ENCODE peak calls at places on chromosomes 2 and 18, in four cellular contexts. One of them, this sample, is unnamed. For H3K27me3, the result is how much of the 10 kb centered on the place peaks cover.

GRCh38 chr2:44560352-44560751 is 198.6 kb downstream of the CAMKMT start:
- DNase-seq in tibial artery: no peak
- DNase-seq in AG04450: no peak
- DNase-seq in colonic mucosa: peak
- DNase-seq in this sample: peak

GRCh38 chr2:241602720-241603119 is 34.2 kb downstream of the THAP4 start:
- DNase-seq in tibial artery: no peak
- DNase-seq in AG04450: no peak
- DNase-seq in colonic mucosa: no peak
- DNase-seq in this sample: no peak

GRCh38 chr18:2536493-2536892 is 34.8 kb downstream of the METTL4 start:
- DNase-seq in tibial artery: no peak
- DNase-seq in AG04450: no peak
- DNase-seq in colonic mucosa: no peak
- DNase-seq in this sample: no peak

GRCh38 chr2:85642725-85643124 is 25.3 kb downstream of the SFTPB start:
- DNase-seq in tibial artery: no peak
- DNase-seq in AG04450: no peak
- DNase-seq in colonic mucosa: no peak
- DNase-seq in this sample: no peak

GRCh38 chr18:44736664-44737063 is 56.0 kb downstream of the SETBP1 start:
- DNase-seq in tibial artery: no peak
- DNase-seq in AG04450: no peak
- DNase-seq in colonic mucosa: no peak
- DNase-seq in this sample: no peak

GRCh38 chr2:110146183-110146944 is 30.7 kb upstream of the MALL start:
- DNase-seq in tibial artery: no peak
- DNase-seq in AG04450: no peak
- DNase-seq in colonic mucosa: no peak
- DNase-seq in this sample: no peak

GRCh38 chr2:233428438-233428837 is 74.1 kb downstream of the DGKD start:
- DNase-seq in tibial artery: no peak
- DNase-seq in AG04450: no peak
- DNase-seq in colonic mucosa: no peak
- DNase-seq in this sample: no peak

GRCh38 chr2:201858781-201859180 is 52.4 kb downstream of the CDK15 start:
- DNase-seq in tibial artery: no peak
- DNase-seq in AG04450: no peak
- DNase-seq in colonic mucosa: peak
- DNase-seq in this sample: no peak

GRCh38 chr2:216890138-216890537 is 30.3 kb upstream of the TNP1 start:
- DNase-seq in tibial artery: no peak
- DNase-seq in AG04450: no peak
- DNase-seq in colonic mucosa: no peak
- DNase-seq in this sample: no peak

DNA sequence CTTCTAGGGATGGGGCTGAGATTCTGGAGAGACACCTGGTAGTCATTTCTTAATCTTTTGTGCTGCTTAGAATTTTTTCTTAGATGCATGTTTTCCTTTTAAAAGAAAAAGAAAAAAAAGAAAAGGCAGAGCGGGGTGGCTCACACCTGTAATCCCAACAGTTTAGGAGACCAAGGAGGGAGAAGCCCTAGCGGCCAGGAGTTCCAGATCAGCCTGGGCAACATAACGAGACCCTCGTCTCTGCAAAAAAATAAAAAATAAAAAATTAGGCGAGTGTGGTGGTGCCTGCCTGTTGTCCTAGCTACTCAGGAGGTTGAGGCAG is 46.0 kb upstream of the ATP6V1B1 start:
- DNase-seq in tibial artery: no peak
- DNase-seq in AG04450: no peak
- DNase-seq in colonic mucosa: no peak
- DNase-seq in this sample: no peak
- H3K27me3 ChIP-seq in tibial artery: half or more
- H3K27me3 ChIP-seq in AG04450: half or more
- H3K27me3 ChIP-seq in colonic mucosa: half or more
- H3K27me3 ChIP-seq in this sample: under half

DNA sequence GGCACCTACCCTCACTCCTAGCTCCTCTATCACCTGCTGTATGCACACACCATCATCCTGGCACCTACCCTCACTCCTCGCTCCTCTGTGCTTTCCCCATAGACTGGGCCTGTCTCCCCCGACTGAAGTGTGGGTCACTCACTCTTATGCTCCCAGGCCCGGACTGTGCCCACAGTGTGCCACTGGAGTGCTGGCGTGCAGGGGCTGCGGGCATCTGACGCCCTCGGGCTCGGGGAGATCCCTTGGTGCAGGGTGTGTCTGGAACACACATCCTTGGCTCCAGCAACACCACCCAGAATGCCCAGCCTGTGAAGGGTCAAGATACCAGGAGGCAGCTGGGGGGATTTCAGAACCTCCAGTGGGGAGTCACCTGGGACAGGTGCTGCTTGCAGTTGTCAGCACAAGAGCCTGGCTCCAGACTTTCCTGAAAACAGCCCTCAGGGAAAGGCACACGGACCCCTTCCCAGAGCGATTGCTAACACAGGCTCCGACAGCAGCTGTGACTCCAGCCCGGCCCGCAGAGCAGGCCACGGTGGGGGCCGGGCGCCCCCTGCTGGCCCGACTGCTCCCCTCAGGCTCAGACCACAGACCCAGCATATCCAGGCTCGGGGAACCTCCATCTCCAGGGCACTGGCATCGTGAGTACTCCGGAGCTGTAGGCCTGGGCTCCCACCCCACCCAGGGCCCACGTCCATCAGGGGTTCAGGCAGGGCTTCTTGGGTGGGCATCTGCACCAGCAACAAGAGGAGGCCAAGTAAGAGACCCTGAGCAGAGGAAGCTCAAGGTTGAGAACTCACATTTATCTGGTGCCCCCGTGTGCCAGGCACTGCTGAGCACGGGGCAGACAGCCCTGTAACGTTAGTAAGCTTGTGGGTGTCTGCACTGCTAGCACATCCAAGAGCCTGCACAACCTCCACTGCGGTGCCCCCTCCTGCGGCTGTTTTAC is 8.6 kb downstream of the HS1BP3 start:
- DNase-seq in tibial artery: peak
- DNase-seq in AG04450: no peak
- DNase-seq in colonic mucosa: peak
- DNase-seq in this sample: peak
- H3K4me3 ChIP-seq in tibial artery: no peak
- H3K4me3 ChIP-seq in AG04450: no peak
- H3K4me3 ChIP-seq in colonic mucosa: no peak
- H3K4me3 ChIP-seq in this sample: no peak

GRCh38 chr2:140808211-140808610 is 1322.6 kb downstream of the LRP1B start:
- DNase-seq in tibial artery: no peak
- DNase-seq in AG04450: no peak
- DNase-seq in colonic mucosa: no peak
- DNase-seq in this sample: no peak

GRCh38 chr2:140814141-140814540 is 1316.7 kb downstream of the LRP1B start:
- DNase-seq in tibial artery: no peak
- DNase-seq in AG04450: no peak
- DNase-seq in colonic mucosa: no peak
- DNase-seq in this sample: no peak

GRCh38 chr2:140804682-140805235 is 1326.1 kb downstream of the LRP1B start:
- DNase-seq in tibial artery: no peak
- DNase-seq in AG04450: no peak
- DNase-seq in colonic mucosa: no peak
- DNase-seq in this sample: no peak

GRCh38 chr2:140808816-140809215 is 1322.0 kb downstream of the LRP1B start:
- DNase-seq in tibial artery: no peak
- DNase-seq in AG04450: no peak
- DNase-seq in colonic mucosa: no peak
- DNase-seq in this sample: no peak
- TF ChIP-seq CTCF in tibial artery: no peak
- TF ChIP-seq CTCF in AG04450: peak
- TF ChIP-seq CTCF in colonic mucosa: no peak
- TF ChIP-seq CTCF in this sample: no peak

GRCh38 chr2:167294775-167295140 is 406.5 kb downstream of the XIRP2 start:
- DNase-seq in tibial artery: no peak
- DNase-seq in AG04450: no peak
- DNase-seq in colonic mucosa: no peak
- DNase-seq in this sample: no peak
- H3K27me3 ChIP-seq in tibial artery: under half
- H3K27me3 ChIP-seq in AG04450: under half
- H3K27me3 ChIP-seq in colonic mucosa: under half
- H3K27me3 ChIP-seq in this sample: under half

GRCh38 chr2:39225564-39225963 is 18.2 kb downstream of the CDKL4 start:
- DNase-seq in tibial artery: no peak
- DNase-seq in AG04450: no peak
- DNase-seq in colonic mucosa: no peak
- DNase-seq in this sample: no peak

GRCh38 chr2:39223909-39224308 is 19.9 kb downstream of the CDKL4 start:
- DNase-seq in tibial artery: no peak
- DNase-seq in AG04450: no peak
- DNase-seq in colonic mucosa: no peak
- DNase-seq in this sample: no peak

GRCh38 chr2:39232141-39232540 is 11.6 kb downstream of the CDKL4 start:
- DNase-seq in tibial artery: no peak
- DNase-seq in AG04450: no peak
- DNase-seq in colonic mucosa: no peak
- DNase-seq in this sample: no peak

GRCh38 chr2:39227628-39228412 is 15.9 kb downstream of the CDKL4 start:
- DNase-seq in tibial artery: peak
- DNase-seq in AG04450: peak
- DNase-seq in colonic mucosa: peak
- DNase-seq in this sample: peak

DNA sequence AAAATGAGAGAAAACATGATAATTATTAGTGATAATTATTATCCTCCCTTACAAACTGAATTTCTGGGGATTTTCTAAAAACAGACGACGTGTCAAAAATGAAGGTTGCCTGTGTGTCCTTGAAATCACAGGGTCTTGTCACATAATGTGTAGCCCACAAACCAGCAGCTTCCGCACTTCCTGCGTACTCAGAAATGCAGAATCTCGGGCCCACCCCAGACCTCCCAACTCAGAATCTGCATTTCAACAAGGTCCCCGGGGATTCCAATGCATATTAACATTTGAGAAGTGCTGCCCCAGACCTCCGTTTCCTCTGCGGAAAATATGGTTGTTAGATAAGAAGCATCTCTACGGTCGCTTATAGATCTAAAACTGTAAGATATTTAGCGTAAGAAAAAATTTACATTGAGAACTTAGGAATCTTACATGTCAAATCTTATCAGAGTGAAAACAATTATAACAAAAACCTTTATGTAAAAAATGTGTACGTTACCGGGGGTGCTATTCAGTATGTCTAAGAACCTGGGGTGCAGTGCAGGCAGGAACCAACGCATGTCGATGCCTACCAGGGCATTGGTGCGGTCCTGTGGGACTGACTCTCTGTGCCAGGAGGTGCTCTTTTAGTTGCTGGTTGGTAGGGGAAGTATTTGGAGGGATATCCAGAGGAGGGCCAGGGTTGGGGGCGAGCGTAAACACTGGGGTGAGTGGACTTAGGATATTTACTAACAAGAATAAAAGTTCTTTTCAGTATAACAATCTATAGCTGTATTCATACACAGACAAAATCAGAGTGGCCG is 15.2 kb downstream of the CDKL4 start:
- DNase-seq in tibial artery: no peak
- DNase-seq in AG04450: no peak
- DNase-seq in colonic mucosa: no peak
- DNase-seq in this sample: no peak
- H3K4me3 ChIP-seq in tibial artery: peak
- H3K4me3 ChIP-seq in AG04450: peak
- H3K4me3 ChIP-seq in colonic mucosa: no peak
- H3K4me3 ChIP-seq in this sample: no peak

GRCh38 chr2:5077479-5078089 is 614.6 kb upstream of the SOX11 start:
- DNase-seq in tibial artery: no peak
- DNase-seq in AG04450: no peak
- DNase-seq in colonic mucosa: no peak
- DNase-seq in this sample: no peak
- TF ChIP-seq CTCF in tibial artery: no peak
- TF ChIP-seq CTCF in AG04450: no peak
- TF ChIP-seq CTCF in colonic mucosa: no peak
- TF ChIP-seq CTCF in this sample: no peak

DNA sequence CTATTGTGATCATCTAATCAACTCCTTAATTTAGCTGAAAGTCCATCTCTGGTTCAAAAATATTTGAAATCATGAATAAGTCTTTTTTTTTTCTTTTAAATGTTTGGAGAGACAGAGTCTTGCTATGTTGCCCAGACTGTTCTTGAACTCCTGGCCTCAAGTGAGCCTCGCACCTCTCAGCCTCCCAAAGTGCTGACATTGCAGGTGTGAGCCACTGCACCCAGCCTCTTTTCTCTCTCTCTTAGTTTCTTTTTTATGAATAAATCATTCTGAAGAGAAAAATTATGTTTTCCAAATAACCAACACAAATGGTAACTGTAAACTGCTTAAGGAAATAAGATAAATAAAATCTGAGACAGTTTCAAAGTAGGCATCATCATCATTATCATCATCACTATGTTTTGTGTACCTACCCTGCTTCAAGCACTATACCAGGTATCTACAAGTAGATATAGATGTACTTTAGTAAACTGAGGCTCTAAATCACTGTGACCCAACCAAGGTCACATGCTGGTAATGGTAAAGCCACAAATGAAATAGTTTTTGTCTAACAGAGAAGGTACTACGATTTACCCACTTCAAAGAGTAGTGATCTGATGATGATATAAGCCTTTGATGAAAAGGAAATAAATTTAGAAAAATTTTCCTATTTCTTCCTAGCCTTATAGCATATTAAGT is 5.0 kb upstream of the NBAS start:
- DNase-seq in tibial artery: no peak
- DNase-seq in AG04450: no peak
- DNase-seq in colonic mucosa: no peak
- DNase-seq in this sample: no peak
- H3K27me3 ChIP-seq in tibial artery: under half
- H3K27me3 ChIP-seq in AG04450: under half
- H3K27me3 ChIP-seq in colonic mucosa: under half
- H3K27me3 ChIP-seq in this sample: under half

GRCh38 chr2:10285191-10285577 is 17.5 kb upstream of the HPCAL1 start:
- DNase-seq in tibial artery: no peak
- DNase-seq in AG04450: no peak
- DNase-seq in colonic mucosa: no peak
- DNase-seq in this sample: no peak
- H3K4me3 ChIP-seq in tibial artery: no peak
- H3K4me3 ChIP-seq in AG04450: no peak
- H3K4me3 ChIP-seq in colonic mucosa: no peak
- H3K4me3 ChIP-seq in this sample: no peak

This sample was measured in Caco-2.